ENCODE peak calls at places on chromosomes 1 and 21, in eight cellular contexts. One of them, this sample, is unnamed.

GRCh38 chr1:58781541-58782307 is 2.1 kb downstream of the JUN start:
- DNase-seq in RCC 7860: peak; percentile 65
- DNase-seq in GM23338: peak; percentile 68
- DNase-seq in AML-193: peak; percentile 49
- DNase-seq in ELR: peak; percentile 78
- DNase-seq in kidney glomerular epithelial cell: peak; percentile 42
- DNase-seq in hepatocyte: peak; percentile 80
- DNase-seq in amniotic stem cell: no peak
- DNase-seq in this sample: peak; percentile 49

GRCh38 chr1:171290611-171291010 is 23.4 kb upstream of the FMO4 start:
- DNase-seq in RCC 7860: no peak
- DNase-seq in GM23338: no peak
- DNase-seq in AML-193: no peak
- DNase-seq in ELR: no peak
- DNase-seq in kidney glomerular epithelial cell: no peak
- DNase-seq in hepatocyte: no peak
- DNase-seq in amniotic stem cell: no peak
- DNase-seq in this sample: no peak

GRCh38 chr1:33349081-33349759 is 28.3 kb upstream of the A3GALT2 start:
- DNase-seq in RCC 7860: no peak
- DNase-seq in GM23338: peak; percentile 61
- DNase-seq in AML-193: no peak
- DNase-seq in ELR: peak; percentile 55
- DNase-seq in kidney glomerular epithelial cell: no peak
- DNase-seq in hepatocyte: peak; percentile 75
- DNase-seq in amniotic stem cell: no peak
- DNase-seq in this sample: peak; percentile 36

GRCh38 chr1:170593173-170593572 is 61.2 kb downstream of the GORAB start:
- DNase-seq in RCC 7860: no peak
- DNase-seq in GM23338: peak; percentile 20
- DNase-seq in AML-193: peak; percentile 4
- DNase-seq in ELR: no peak
- DNase-seq in kidney glomerular epithelial cell: no peak
- DNase-seq in hepatocyte: no peak
- DNase-seq in amniotic stem cell: no peak
- DNase-seq in this sample: no peak

GRCh38 chr21:42587036-42587435 is 66.4 kb upstream of the PDE9A start:
- DNase-seq in RCC 7860: no peak
- DNase-seq in GM23338: no peak
- DNase-seq in AML-193: no peak
- DNase-seq in ELR: no peak
- DNase-seq in kidney glomerular epithelial cell: no peak
- DNase-seq in hepatocyte: no peak
- DNase-seq in amniotic stem cell: no peak
- DNase-seq in this sample: no peak

GRCh38 chr1:2528016-2528415 is 1.6 kb upstream of the PANK4 start:
- DNase-seq in RCC 7860: no peak
- DNase-seq in GM23338: no peak
- DNase-seq in AML-193: no peak
- DNase-seq in ELR: no peak
- DNase-seq in kidney glomerular epithelial cell: no peak
- DNase-seq in hepatocyte: no peak
- DNase-seq in amniotic stem cell: no peak
- DNase-seq in this sample: no peak

GRCh38 chr1:155226910-155227260 is 18.4 kb downstream of the MTX1 start:
- DNase-seq in RCC 7860: peak; percentile 30
- DNase-seq in GM23338: peak; percentile 70
- DNase-seq in AML-193: peak; percentile 51
- DNase-seq in ELR: peak; percentile 66
- DNase-seq in kidney glomerular epithelial cell: no peak
- DNase-seq in hepatocyte: peak; percentile 74
- DNase-seq in amniotic stem cell: no peak
- DNase-seq in this sample: no peak

GRCh38 chr1:172980456-172980855 is 70.3 kb downstream of the TNFSF18 start:
- DNase-seq in RCC 7860: no peak
- DNase-seq in GM23338: no peak
- DNase-seq in AML-193: no peak
- DNase-seq in ELR: peak; percentile 66
- DNase-seq in kidney glomerular epithelial cell: peak; percentile 3
- DNase-seq in hepatocyte: no peak
- DNase-seq in amniotic stem cell: no peak
- DNase-seq in this sample: no peak

GRCh38 chr1:205239078-205239477 is 11.3 kb downstream of the TMCC2 start:
- DNase-seq in RCC 7860: no peak
- DNase-seq in GM23338: no peak
- DNase-seq in AML-193: no peak
- DNase-seq in ELR: no peak
- DNase-seq in kidney glomerular epithelial cell: no peak
- DNase-seq in hepatocyte: no peak
- DNase-seq in amniotic stem cell: no peak
- DNase-seq in this sample: no peak

GRCh38 chr1:197838836-197839235 is 63.6 kb upstream of the DENND1B start:
- DNase-seq in RCC 7860: peak; percentile 64
- DNase-seq in GM23338: no peak
- DNase-seq in AML-193: peak; percentile 74
- DNase-seq in ELR: peak; percentile 93
- DNase-seq in kidney glomerular epithelial cell: peak; percentile 53
- DNase-seq in hepatocyte: no peak
- DNase-seq in amniotic stem cell: peak; percentile 36
- DNase-seq in this sample: no peak

GRCh38 chr1:100090471-100090870 is 42.3 kb downstream of the SASS6 start:
- DNase-seq in RCC 7860: no peak
- DNase-seq in GM23338: no peak
- DNase-seq in AML-193: no peak
- DNase-seq in ELR: no peak
- DNase-seq in kidney glomerular epithelial cell: no peak
- DNase-seq in hepatocyte: no peak
- DNase-seq in amniotic stem cell: no peak
- DNase-seq in this sample: no peak

GRCh38 chr1:61387829-61388228 is 305.5 kb downstream of the NFIA start:
- DNase-seq in RCC 7860: no peak
- DNase-seq in GM23338: no peak
- DNase-seq in AML-193: no peak
- DNase-seq in ELR: no peak
- DNase-seq in kidney glomerular epithelial cell: no peak
- DNase-seq in hepatocyte: no peak
- DNase-seq in amniotic stem cell: no peak
- DNase-seq in this sample: no peak

GRCh38 chr1:91889717-91890459 is 3.9 kb upstream of the TGFBR3 start:
- DNase-seq in RCC 7860: no peak
- DNase-seq in GM23338: no peak
- DNase-seq in AML-193: no peak
- DNase-seq in ELR: peak; percentile 78
- DNase-seq in kidney glomerular epithelial cell: no peak
- DNase-seq in hepatocyte: peak; percentile 31
- DNase-seq in amniotic stem cell: no peak
- DNase-seq in this sample: no peak

GRCh38 chr1:222299524-222299923 is 248.4 kb downstream of the HHIPL2 start:
- DNase-seq in RCC 7860: no peak
- DNase-seq in GM23338: no peak
- DNase-seq in AML-193: no peak
- DNase-seq in ELR: no peak
- DNase-seq in kidney glomerular epithelial cell: no peak
- DNase-seq in hepatocyte: no peak
- DNase-seq in amniotic stem cell: no peak
- DNase-seq in this sample: no peak

GRCh38 chr1:34407140-34407539 is 230.4 kb downstream of the C1orf94 start:
- DNase-seq in RCC 7860: no peak
- DNase-seq in GM23338: no peak
- DNase-seq in AML-193: no peak
- DNase-seq in ELR: no peak
- DNase-seq in kidney glomerular epithelial cell: peak; percentile 1
- DNase-seq in hepatocyte: peak; percentile 34
- DNase-seq in amniotic stem cell: no peak
- DNase-seq in this sample: no peak

GRCh38 chr1:168720839-168721238 is 8.2 kb downstream of the DPT start:
- DNase-seq in RCC 7860: no peak
- DNase-seq in GM23338: no peak
- DNase-seq in AML-193: no peak
- DNase-seq in ELR: no peak
- DNase-seq in kidney glomerular epithelial cell: no peak
- DNase-seq in hepatocyte: no peak
- DNase-seq in amniotic stem cell: no peak
- DNase-seq in this sample: no peak

GRCh38 chr1:198544265-198544664 is 3.8 kb upstream of the ATP6V1G3 start:
- DNase-seq in RCC 7860: no peak
- DNase-seq in GM23338: no peak
- DNase-seq in AML-193: no peak
- DNase-seq in ELR: no peak
- DNase-seq in kidney glomerular epithelial cell: no peak
- DNase-seq in hepatocyte: no peak
- DNase-seq in amniotic stem cell: no peak
- DNase-seq in this sample: no peak

GRCh38 chr21:36910581-36911307 is 55.7 kb downstream of the HLCS start:
- DNase-seq in RCC 7860: no peak
- DNase-seq in GM23338: no peak
- DNase-seq in AML-193: no peak
- DNase-seq in ELR: peak; percentile 1
- DNase-seq in kidney glomerular epithelial cell: no peak
- DNase-seq in hepatocyte: no peak
- DNase-seq in amniotic stem cell: no peak
- DNase-seq in this sample: no peak

GRCh38 chr21:41636636-41637625 is 129.0 kb upstream of the TMPRSS2 start:
- DNase-seq in RCC 7860: no peak
- DNase-seq in GM23338: no peak
- DNase-seq in AML-193: no peak
- DNase-seq in ELR: no peak
- DNase-seq in kidney glomerular epithelial cell: no peak
- DNase-seq in hepatocyte: no peak
- DNase-seq in amniotic stem cell: no peak
- DNase-seq in this sample: no peak

GRCh38 chr1:183543619-183544204 is 46.5 kb downstream of the NCF2 start:
- DNase-seq in RCC 7860: peak; percentile 50
- DNase-seq in GM23338: peak; percentile 75
- DNase-seq in AML-193: peak; percentile 76
- DNase-seq in ELR: peak; percentile 79
- DNase-seq in kidney glomerular epithelial cell: peak; percentile 80
- DNase-seq in hepatocyte: peak; percentile 74
- DNase-seq in amniotic stem cell: peak; percentile 76
- DNase-seq in this sample: no peak

GRCh38 chr1:24724345-24725208 is 20.7 kb upstream of the CLIC4 start:
- DNase-seq in RCC 7860: peak; percentile 69
- DNase-seq in GM23338: peak; percentile 58
- DNase-seq in AML-193: no peak
- DNase-seq in ELR: peak; percentile 81
- DNase-seq in kidney glomerular epithelial cell: peak; percentile 91
- DNase-seq in hepatocyte: peak; percentile 42
- DNase-seq in amniotic stem cell: no peak
- DNase-seq in this sample: no peak

GRCh38 chr1:54378157-54378883 is 27.9 kb downstream of the SSBP3 start:
- DNase-seq in RCC 7860: no peak
- DNase-seq in GM23338: peak; percentile 90
- DNase-seq in AML-193: no peak
- DNase-seq in ELR: no peak
- DNase-seq in kidney glomerular epithelial cell: no peak
- DNase-seq in hepatocyte: no peak
- DNase-seq in amniotic stem cell: no peak
- DNase-seq in this sample: no peak

GRCh38 chr1:227919916-227920315 is 27.8 kb downstream of the WNT9A start:
- DNase-seq in RCC 7860: no peak
- DNase-seq in GM23338: peak; percentile 42
- DNase-seq in AML-193: no peak
- DNase-seq in ELR: no peak
- DNase-seq in kidney glomerular epithelial cell: no peak
- DNase-seq in hepatocyte: no peak
- DNase-seq in amniotic stem cell: no peak
- DNase-seq in this sample: no peak

This sample was measured in T-helper 9 cell.